ENCODE peak calls at places on chromosomes 11 and 22, in four cellular contexts. One of them, this sample, is unnamed.
A peak's percentile ranks its signal among the peaks of the same experiment; 100 is the strongest.

GRCh38 chr22:33049125-33049729 is 9.0 kb downstream of the SYN3 start:
- DNase-seq in H1: no peak
- DNase-seq in HepG2: peak; percentile 62
- DNase-seq in GM12878: peak; percentile 5
- DNase-seq in this sample: no peak

GRCh38 chr11:86508604-86509471 is 134.2 kb downstream of the CCDC81 start:
- DNase-seq in H1: no peak
- DNase-seq in HepG2: peak; percentile 66
- DNase-seq in GM12878: no peak
- DNase-seq in this sample: no peak

GRCh38 chr11:66981976-66982578 is 7.0 kb downstream of the C11orf86 start:
- DNase-seq in H1: no peak
- DNase-seq in HepG2: peak; percentile 69
- DNase-seq in GM12878: no peak
- DNase-seq in this sample: no peak

GRCh38 chr22:50190182-50190951 is 4.7 kb downstream of the TRABD start:
- DNase-seq in H1: peak; percentile 44
- DNase-seq in HepG2: no peak
- DNase-seq in GM12878: peak; percentile 76
- DNase-seq in this sample: no peak

GRCh38 chr11:101915811-101916291 is 471 bp downstream of the ANGPTL5 start:
- DNase-seq in H1: no peak
- DNase-seq in HepG2: no peak
- DNase-seq in GM12878: no peak
- DNase-seq in this sample: no peak

GRCh38 chr11:115930276-115930675 is 426.1 kb upstream of the CADM1 start:
- DNase-seq in H1: no peak
- DNase-seq in HepG2: no peak
- DNase-seq in GM12878: no peak
- DNase-seq in this sample: no peak

GRCh38 chr11:124922831-124923230 is 3.8 kb downstream of the HEPN1 start:
- DNase-seq in H1: no peak
- DNase-seq in HepG2: no peak
- DNase-seq in GM12878: no peak
- DNase-seq in this sample: no peak

GRCh38 chr11:330694-331314 is 10.1 kb upstream of the IFITM3 start:
- DNase-seq in H1: no peak
- DNase-seq in HepG2: no peak
- DNase-seq in GM12878: no peak
- DNase-seq in this sample: no peak

GRCh38 chr11:8229299-8230177 is 34.1 kb downstream of the LMO1 start:
- DNase-seq in H1: no peak
- DNase-seq in HepG2: no peak
- DNase-seq in GM12878: no peak
- DNase-seq in this sample: no peak

GRCh38 chr11:2459016-2459725 is 14.4 kb downstream of the KCNQ1 start:
- DNase-seq in H1: no peak
- DNase-seq in HepG2: no peak
- DNase-seq in GM12878: no peak
- DNase-seq in this sample: no peak

GRCh38 chr11:125426818-125427528 is 69.1 kb downstream of the FEZ1 start:
- DNase-seq in H1: no peak
- DNase-seq in HepG2: no peak
- DNase-seq in GM12878: no peak
- DNase-seq in this sample: no peak

GRCh38 chr11:29352273-29352672 is 664.6 kb downstream of the KCNA4 start:
- DNase-seq in H1: no peak
- DNase-seq in HepG2: no peak
- DNase-seq in GM12878: no peak
- DNase-seq in this sample: no peak

GRCh38 chr11:109586789-109587188 is 164.8 kb downstream of the C11orf87 start:
- DNase-seq in H1: no peak
- DNase-seq in HepG2: no peak
- DNase-seq in GM12878: no peak
- DNase-seq in this sample: no peak

GRCh38 chr11:133064152-133064877 is 468.0 kb downstream of the OPCML start:
- DNase-seq in H1: peak; percentile 67
- DNase-seq in HepG2: peak; percentile 16
- DNase-seq in GM12878: no peak
- DNase-seq in this sample: peak; percentile 84

GRCh38 chr11:88414981-88415391 is 77.5 kb upstream of the CTSC start:
- DNase-seq in H1: no peak
- DNase-seq in HepG2: no peak
- DNase-seq in GM12878: no peak
- DNase-seq in this sample: no peak

GRCh38 chr22:16915711-16916110 is 90.5 kb upstream of the XKR3 start:
- DNase-seq in H1: no peak
- DNase-seq in HepG2: no peak
- DNase-seq in GM12878: no peak
- DNase-seq in this sample: no peak

GRCh38 chr11:124656759-124657627 is 16.5 kb downstream of the SIAE start:
- DNase-seq in H1: no peak
- DNase-seq in HepG2: no peak
- DNase-seq in GM12878: no peak
- DNase-seq in this sample: no peak

GRCh38 chr11:59551651-59552521 is 40.5 kb downstream of the OR4D9 start:
- DNase-seq in H1: no peak
- DNase-seq in HepG2: peak; percentile 42
- DNase-seq in GM12878: no peak
- DNase-seq in this sample: no peak

GRCh38 chr11:702731-703461 is 3.1 kb upstream of the EPS8L2 start:
- DNase-seq in H1: no peak
- DNase-seq in HepG2: no peak
- DNase-seq in GM12878: no peak
- DNase-seq in this sample: no peak

GRCh38 chr11:120256779-120257178 is 16.8 kb downstream of the POU2F3 start:
- DNase-seq in H1: no peak
- DNase-seq in HepG2: no peak
- DNase-seq in GM12878: no peak
- DNase-seq in this sample: no peak

GRCh38 chr11:27296406-27296994 is 66.5 kb downstream of the CCDC34 start:
- DNase-seq in H1: no peak
- DNase-seq in HepG2: peak; percentile 44
- DNase-seq in GM12878: no peak
- DNase-seq in this sample: peak; percentile 33

GRCh38 chr11:108958446-108959123 is 293.7 kb downstream of the DDX10 start:
- DNase-seq in H1: no peak
- DNase-seq in HepG2: no peak
- DNase-seq in GM12878: no peak
- DNase-seq in this sample: no peak

GRCh38 chr22:19915287-19915954 is 26.2 kb upstream of the COMT start:
- DNase-seq in H1: no peak
- DNase-seq in HepG2: no peak
- DNase-seq in GM12878: no peak
- DNase-seq in this sample: no peak

GRCh38 chr11:35040221-35040942 is 98.6 kb upstream of the CD44 start:
- DNase-seq in H1: no peak
- DNase-seq in HepG2: no peak
- DNase-seq in GM12878: peak; percentile 84
- DNase-seq in this sample: no peak

GRCh38 chr11:27211370-27212127 is 151.5 kb downstream of the CCDC34 start:
- DNase-seq in H1: no peak
- DNase-seq in HepG2: no peak
- DNase-seq in GM12878: no peak
- DNase-seq in this sample: no peak

GRCh38 chr11:64877390-64878222 is 815 bp downstream of the EHD1 start:
- DNase-seq in H1: no peak
- DNase-seq in HepG2: no peak
- DNase-seq in GM12878: no peak
- DNase-seq in this sample: no peak

GRCh38 chr11:94793002-94793401 is 24.8 kb downstream of the AMOTL1 start:
- DNase-seq in H1: no peak
- DNase-seq in HepG2: no peak
- DNase-seq in GM12878: no peak
- DNase-seq in this sample: no peak

GRCh38 chr22:32796865-32797573 is 4.5 kb upstream of the TIMP3 start:
- DNase-seq in H1: no peak
- DNase-seq in HepG2: peak; percentile 44
- DNase-seq in GM12878: no peak
- DNase-seq in this sample: peak; percentile 38

GRCh38 chr11:65789230-65790103 is 2.6 kb downstream of the OVOL1 start:
- DNase-seq in H1: no peak
- DNase-seq in HepG2: no peak
- DNase-seq in GM12878: no peak
- DNase-seq in this sample: no peak

GRCh38 chr22:44314425-44315067 is 1.8 kb upstream of the SHISAL1 start:
- DNase-seq in H1: no peak
- DNase-seq in HepG2: no peak
- DNase-seq in GM12878: no peak
- DNase-seq in this sample: no peak

GRCh38 chr11:64810891-64811272 is 531 bp upstream of the MEN1 start:
- DNase-seq in H1: no peak
- DNase-seq in HepG2: peak; percentile 77
- DNase-seq in GM12878: no peak
- DNase-seq in this sample: no peak

GRCh38 chr11:130715085-130715932 is 201.0 kb downstream of the SNX19 start:
- DNase-seq in H1: no peak
- DNase-seq in HepG2: no peak
- DNase-seq in GM12878: no peak
- DNase-seq in this sample: no peak

GRCh38 chr11:1838077-1838425 is 730 bp upstream of the TNNI2 start:
- DNase-seq in H1: no peak
- DNase-seq in HepG2: no peak
- DNase-seq in GM12878: no peak
- DNase-seq in this sample: no peak

GRCh38 chr22:20565079-20565734 is 57.8 kb downstream of the MED15 start:
- DNase-seq in H1: no peak
- DNase-seq in HepG2: no peak
- DNase-seq in GM12878: no peak
- DNase-seq in this sample: no peak

GRCh38 chr11:114416441-114416928 is 16.0 kb downstream of the RBM7 start:
- DNase-seq in H1: no peak
- DNase-seq in HepG2: no peak
- DNase-seq in GM12878: no peak
- DNase-seq in this sample: no peak

GRCh38 chr11:8577791-8578581 is 16.0 kb downstream of the STK33 start:
- DNase-seq in H1: no peak
- DNase-seq in HepG2: no peak
- DNase-seq in GM12878: no peak
- DNase-seq in this sample: no peak

GRCh38 chr11:81585534-81585933 is 1148.1 kb downstream of the FAM181B start:
- DNase-seq in H1: no peak
- DNase-seq in HepG2: no peak
- DNase-seq in GM12878: no peak
- DNase-seq in this sample: no peak
- TF ChIP-seq SUZ12 in H1: no peak
- TF ChIP-seq SUZ12 in HepG2: no peak
- TF ChIP-seq SUZ12 in GM12878: no peak
- TF ChIP-seq SUZ12 in this sample: no peak

GRCh38 chr11:10943968-10944367 is 86.1 kb upstream of the ZBED5 start:
- DNase-seq in H1: no peak
- DNase-seq in HepG2: no peak
- DNase-seq in GM12878: no peak
- DNase-seq in this sample: no peak

GRCh38 chr11:10938650-10939387 is 81.0 kb upstream of the ZBED5 start:
- DNase-seq in H1: no peak
- DNase-seq in HepG2: no peak
- DNase-seq in GM12878: no peak
- DNase-seq in this sample: no peak

GRCh38 chr11:10938231-10938630 is 80.4 kb upstream of the ZBED5 start:
- DNase-seq in H1: no peak
- DNase-seq in HepG2: no peak
- DNase-seq in GM12878: no peak
- DNase-seq in this sample: no peak

GRCh38 chr11:10942621-10943020 is 84.8 kb upstream of the ZBED5 start:
- DNase-seq in H1: no peak
- DNase-seq in HepG2: no peak
- DNase-seq in GM12878: no peak
- DNase-seq in this sample: no peak

DNA sequence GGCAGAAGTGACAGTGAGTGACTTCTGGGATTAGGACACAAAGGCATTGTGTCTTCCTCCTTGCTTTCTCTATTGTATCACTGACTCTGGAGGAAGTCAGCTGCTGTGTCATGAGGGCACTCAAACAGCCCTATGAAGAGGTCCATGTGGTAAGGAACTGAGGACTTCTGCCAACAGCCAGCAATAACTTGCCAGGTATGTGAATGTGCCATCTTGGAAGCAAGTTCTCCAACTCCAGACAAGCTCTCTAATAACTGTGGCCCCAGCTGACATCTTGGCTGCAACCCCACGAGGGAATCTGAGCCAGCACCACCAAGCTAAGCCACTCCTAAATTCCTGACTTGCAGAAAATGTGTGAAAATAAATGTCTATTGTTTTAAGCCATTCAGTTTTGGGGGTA is 83.6 kb upstream of the ZBED5 start:
- DNase-seq in H1: no peak
- DNase-seq in HepG2: no peak
- DNase-seq in GM12878: no peak
- DNase-seq in this sample: no peak
- H3K4me1 ChIP-seq in H1: no peaks in the 10 kb centered on the region
- H3K4me1 ChIP-seq in HepG2: no peaks in the 10 kb centered on the region
- H3K4me1 ChIP-seq in GM12878: no peaks in the 10 kb centered on the region
- H3K4me1 ChIP-seq in this sample: no peaks in the 10 kb centered on the region

DNA sequence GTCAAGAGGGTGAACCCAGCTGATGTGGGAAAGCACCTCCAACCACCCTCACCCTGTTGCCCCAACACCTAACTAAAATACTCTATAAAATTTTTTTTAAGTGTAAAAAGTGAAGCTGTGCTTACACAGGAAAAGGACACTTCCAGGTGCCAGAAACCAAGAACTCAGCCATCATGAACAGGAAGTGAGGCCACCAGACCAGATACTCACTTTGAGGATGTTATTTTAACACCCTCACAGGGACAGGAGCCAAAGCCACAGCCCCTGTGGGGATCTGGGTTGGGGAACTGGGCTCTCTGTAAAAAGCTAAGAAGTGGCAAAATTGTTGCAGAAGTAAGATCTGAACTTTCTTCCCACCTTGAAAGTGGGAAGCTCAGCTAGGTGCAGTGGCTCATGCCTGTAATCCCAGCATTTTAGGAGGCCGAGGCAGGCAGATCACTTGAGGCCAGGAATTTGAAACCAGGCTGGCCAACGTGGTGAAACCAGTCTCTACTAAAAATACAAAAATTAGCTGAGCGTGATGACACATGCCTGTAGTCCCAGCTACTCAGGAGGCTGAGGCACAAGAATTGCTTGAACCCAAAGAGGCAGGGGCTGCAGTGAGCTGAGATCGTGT is 3.8 kb downstream of the RSPH14 start:
- DNase-seq in H1: no peak
- DNase-seq in HepG2: no peak
- DNase-seq in GM12878: peak; percentile 86
- DNase-seq in this sample: no peak
- TF ChIP-seq SUZ12 in H1: no peak
- TF ChIP-seq SUZ12 in HepG2: no peak
- TF ChIP-seq SUZ12 in GM12878: no peak
- TF ChIP-seq SUZ12 in this sample: no peak

GRCh38 chr22:40042312-40042711 is 47.6 kb downstream of the FAM83F start:
- DNase-seq in H1: no peak
- DNase-seq in HepG2: no peak
- DNase-seq in GM12878: no peak
- DNase-seq in this sample: no peak
- H3K4me1 ChIP-seq in H1: peaks cover 3% of the 10 kb centered on the region
- H3K4me1 ChIP-seq in HepG2: peaks cover 25% of the 10 kb centered on the region
- H3K4me1 ChIP-seq in GM12878: peaks cover 6% of the 10 kb centered on the region
- H3K4me1 ChIP-seq in this sample: no peaks in the 10 kb centered on the region

GRCh38 chr11:72834905-72835304 is 20.7 kb downstream of the ATG16L2 start:
- DNase-seq in H1: no peak
- DNase-seq in HepG2: no peak
- DNase-seq in GM12878: no peak
- DNase-seq in this sample: no peak
- TF ChIP-seq SUZ12 in H1: no peak
- TF ChIP-seq SUZ12 in HepG2: no peak
- TF ChIP-seq SUZ12 in GM12878: no peak
- TF ChIP-seq SUZ12 in this sample: no peak

GRCh38 chr22:46102752-46103151 is 47.6 kb upstream of the PPARA start:
- DNase-seq in H1: no peak
- DNase-seq in HepG2: no peak
- DNase-seq in GM12878: no peak
- DNase-seq in this sample: no peak
- H3K4me1 ChIP-seq in H1: no peaks in the 10 kb centered on the region
- H3K4me1 ChIP-seq in HepG2: peaks cover 32% of the 10 kb centered on the region
- H3K4me1 ChIP-seq in GM12878: no peaks in the 10 kb centered on the region
- H3K4me1 ChIP-seq in this sample: peaks cover 5% of the 10 kb centered on the region

This sample was measured in NT2/D1.